ENCODE peak calls at places on chromosome 2, in five cellular contexts. I, O, L, X and A are unnamed samples.

GRCh38 chr2:16204791-16205620 is 264.7 kb downstream of the MYCN start:
- DNase-seq in X (no peak), O (no peak), I (no peak), L (no peak), A (no peak)

GRCh38 chr2:188534875-188535274 is 243.2 kb downstream of the GULP1 start:
- DNase-seq in X (no peak), L (no peak), O (no peak), I (no peak), A (no peak)

GRCh38 chr2:197285361-197285760 is 25.2 kb downstream of the ANKRD44 start:
- DNase-seq in L (no peak), X (no peak), O (no peak), I (no peak), A (no peak)

GRCh38 chr2:86254576-86255538 is 55.6 kb downstream of the MRPL35 start:
- DNase-seq in L (no peak), I (no peak), X (no peak), O (no peak), A (peak)

GRCh38 chr2:23564618-23564967 is 179.6 kb downstream of the KLHL29 start:
- DNase-seq in L (no peak), I (no peak), O (no peak), X (no peak), A (no peak)

GRCh38 chr2:190910341-190911136 is 29.9 kb downstream of the GLS start:
- DNase-seq in O (no peak), L (peak), I (no peak), X (no peak), A (no peak)

GRCh38 chr2:21043744-21044532 is at the start of gene APOB:
- DNase-seq in L (no peak), I (no peak), X (peak), O (peak), A (no peak)

GRCh38 chr2:190277234-190278112 is 42.2 kb downstream of the HIBCH start:
- DNase-seq in I (no peak), L (peak), X (peak), O (no peak), A (no peak)

GRCh38 chr2:235693279-235693678 is 199.4 kb downstream of the AGAP1 start:
- DNase-seq in L (no peak), X (no peak), O (no peak), I (no peak), A (no peak)

GRCh38 chr2:241640165-241640795 is 2.8 kb downstream of the ATG4B start:
- DNase-seq in O (no peak), X (no peak), I (no peak), L (no peak), A (no peak)

GRCh38 chr2:121974919-121975654 is 219.6 kb downstream of the TSN start:
- DNase-seq in I (peak), L (peak), X (peak), O (peak), A (peak)

GRCh38 chr2:199814845-199815211 is 36.2 kb downstream of the FTCDNL1 start:
- DNase-seq in L (no peak), O (no peak), X (no peak), I (no peak), A (no peak)

GRCh38 chr2:223887127-223887526 is 49.7 kb upstream of the AP1S3 start:
- DNase-seq in I (no peak), X (no peak), L (no peak), O (no peak), A (no peak)

GRCh38 chr2:51919395-51919794 is 887.5 kb upstream of the NRXN1 start:
- DNase-seq in X (no peak), L (no peak), O (no peak), I (no peak), A (no peak)

GRCh38 chr2:189408294-189408693 is 33.0 kb upstream of the WDR75 start:
- DNase-seq in I (no peak), O (no peak), L (peak), X (no peak), A (no peak)

GRCh38 chr2:43070676-43071491 is 155.5 kb downstream of the ZFP36L2 start:
- DNase-seq in X (no peak), O (no peak), L (no peak), I (no peak), A (no peak)

GRCh38 chr2:231369580-231370428 is 25.7 kb upstream of the B3GNT7 start:
- DNase-seq in I (no peak), L (no peak), O (no peak), X (no peak), A (no peak)

GRCh38 chr2:61959381-61960293 is 54.2 kb downstream of the COMMD1 start:
- DNase-seq in L (no peak), I (no peak), O (no peak), X (no peak), A (no peak)

GRCh38 chr2:66364495-66364992 is 70.4 kb upstream of the MEIS1 start:
- DNase-seq in I (no peak), L (no peak), X (no peak), O (no peak), A (peak)

GRCh38 chr2:108988796-108989713 is at the start of gene EDAR:
- DNase-seq in X (peak), I (no peak), L (peak), O (peak), A (peak)

GRCh38 chr2:188813315-188813714 is 160.9 kb upstream of the COL3A1 start:
- DNase-seq in O (no peak), X (no peak), I (no peak), L (no peak), A (no peak)

DNA sequence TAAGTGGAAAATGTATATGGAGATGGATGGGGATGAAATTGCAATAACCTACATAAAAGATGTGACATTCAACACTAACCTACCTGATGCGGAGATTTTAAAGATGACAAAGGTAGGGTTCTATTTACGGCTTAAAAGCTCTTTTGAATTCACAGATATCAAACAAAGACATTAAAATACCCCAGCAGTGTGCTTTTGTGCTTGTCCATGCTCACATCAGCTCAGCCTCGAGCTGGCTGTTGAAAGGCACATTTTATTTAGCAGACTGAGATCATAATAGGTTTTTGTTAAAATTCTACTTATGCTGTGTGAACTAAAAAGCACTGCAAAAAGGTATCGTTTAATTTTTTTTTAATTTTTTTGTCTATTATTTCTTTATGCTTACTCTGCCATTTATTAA is 96.0 kb upstream of the CDCA7 start:
- DNase-seq in O (no peak), L (no peak), I (no peak), X (no peak), A (no peak)
- TF ChIP-seq CTCF in O (no peak), L (no peak), I (no peak), X (no peak), A (no peak)

GRCh38 chr2:1104364-1104763 is 153.7 kb downstream of the SNTG2 start:
- DNase-seq in L (no peak), O (no peak), I (no peak), X (no peak), A (no peak)
- TF ChIP-seq CTCF in L (no peak), O (no peak), I (no peak), X (no peak), A (no peak)

GRCh38 chr2:234179031-234179363 is 128.5 kb downstream of the SPP2 start:
- DNase-seq in O (no peak), X (no peak), I (no peak), L (no peak), A (no peak)

GRCh38 chr2:234175649-234176048 is 125.1 kb downstream of the SPP2 start:
- DNase-seq in X (no peak), L (no peak), O (no peak), I (no peak), A (no peak)

GRCh38 chr2:234181128-234181527 is 130.6 kb downstream of the SPP2 start:
- DNase-seq in I (no peak), X (no peak), L (no peak), O (no peak), A (no peak)

DNA sequence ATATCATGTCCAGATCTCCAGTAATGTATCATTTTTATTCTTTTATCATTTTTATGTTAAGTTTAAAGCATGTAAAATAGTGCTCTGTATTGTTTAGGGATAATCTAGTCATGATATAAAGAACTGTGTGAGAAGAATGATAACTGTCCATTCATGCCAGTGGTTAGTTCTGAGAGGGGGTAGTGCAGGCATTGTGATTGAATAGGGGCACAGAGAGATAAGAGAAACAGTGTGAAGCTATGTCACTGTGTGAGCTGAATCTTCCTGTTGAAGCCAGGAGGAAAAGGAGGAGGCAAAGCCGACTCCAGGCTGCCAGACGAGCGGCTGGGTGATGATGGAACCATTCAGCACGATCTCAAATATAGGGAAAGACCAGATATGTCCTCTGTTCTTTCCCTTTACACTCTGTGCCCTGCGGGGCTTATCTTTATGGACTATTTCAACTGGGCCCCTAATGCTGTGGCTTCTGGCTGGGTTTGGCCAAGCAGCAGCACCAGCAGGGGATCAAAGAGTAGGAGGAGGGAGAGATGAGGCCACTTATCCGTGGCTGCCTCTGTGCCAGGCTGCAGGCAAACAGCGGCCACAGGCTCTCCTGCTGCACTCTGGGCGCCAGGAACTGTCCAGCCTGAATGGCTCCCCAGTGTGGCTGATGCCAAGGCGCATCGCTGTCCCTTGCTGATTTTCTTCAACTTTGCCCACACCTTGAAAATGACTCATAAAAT is 128.0 kb downstream of the SPP2 start:
- DNase-seq in O (no peak), X (no peak), I (no peak), L (peak), A (peak)
- TF ChIP-seq CTCF in O (no peak), X (no peak), I (no peak), L (no peak), A (no peak)

GRCh38 chr2:151961558-151961957 is 133.3 kb upstream of the ARL5A start:
- DNase-seq in X (no peak), O (no peak), L (no peak), I (no peak), A (no peak)

GRCh38 chr2:151953467-151953866 is 125.2 kb upstream of the ARL5A start:
- DNase-seq in L (peak), O (no peak), I (no peak), X (no peak), A (no peak)

GRCh38 chr2:151959203-151959602 is 131.0 kb upstream of the ARL5A start:
- DNase-seq in X (no peak), I (no peak), L (no peak), O (no peak), A (no peak)
- TF ChIP-seq CTCF in X (no peak), I (no peak), L (no peak), O (no peak), A (no peak)

DNA sequence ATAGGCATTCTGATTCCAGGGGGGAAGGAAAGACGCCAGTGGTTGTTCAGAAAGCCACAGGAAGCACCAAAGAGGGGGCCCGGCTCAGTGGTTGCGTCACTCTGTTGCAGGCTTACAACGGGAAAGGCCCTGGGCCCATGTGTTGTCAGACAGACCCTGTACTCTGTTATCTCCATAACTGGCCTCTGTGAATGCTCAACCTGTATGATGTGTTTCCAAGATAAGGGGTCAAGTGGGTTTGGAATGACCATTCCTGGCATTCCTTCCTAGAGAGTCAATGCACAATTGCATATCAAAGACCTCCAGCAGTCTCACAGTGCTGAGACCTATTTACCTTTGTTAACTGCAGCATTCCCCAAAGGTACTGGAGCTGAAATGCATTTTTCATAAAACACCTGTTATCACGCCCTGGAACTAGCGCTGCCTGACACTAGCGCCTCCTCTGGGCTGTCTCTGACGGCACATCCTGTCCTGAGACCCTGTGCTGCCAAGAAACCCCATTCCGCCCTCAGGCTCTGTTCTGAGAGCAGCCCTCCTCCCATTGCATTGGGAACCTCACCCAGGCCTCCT is 13.2 kb upstream of the LRRFIP1 start:
- DNase-seq in X (no peak), O (no peak), L (peak), I (no peak), A (peak)
- TF ChIP-seq CTCF in X (no peak), O (peak), L (peak), I (peak), A (no peak)